ENCODE peak calls at places on chromosomes 7 and 10, in nine cellular contexts. W, A, I, C, Y, M, Q, L and N are unnamed samples.

GRCh38 chr7:84042110-84042539 is 152.5 kb downstream of the SEMA3A start:
- DNase-seq in C (no peak), W (no peak), A (no peak), Y (no peak), M (peak; percentile 26), I (no peak), L (peak; percentile 68), Q (peak; percentile 71), N (no peak)

GRCh38 chr7:84274029-84274638 is 79.5 kb upstream of the SEMA3A start:
- DNase-seq in M (peak; percentile 30), W (no peak), I (no peak), C (no peak), Q (no peak), Y (no peak), A (no peak), L (no peak), N (no peak)

GRCh38 chr10:17965649-17966048 is 13.9 kb downstream of the SLC39A12 start:
- DNase-seq in I (no peak), Y (no peak), W (no peak), Q (no peak), C (no peak), A (no peak), L (no peak), M (no peak), N (no peak)

GRCh38 chr10:26290236-26290635 is 73.7 kb downstream of the GAD2 start:
- DNase-seq in Y (no peak), L (no peak), W (no peak), M (no peak), A (no peak), Q (no peak), C (no peak), I (no peak), N (no peak)

GRCh38 chr7:29035044-29035740 is 77.1 kb upstream of the TRIL start:
- DNase-seq in L (peak; percentile 93), I (no peak), Q (peak; percentile 42), M (no peak), C (no peak), Y (peak; percentile 28), A (no peak), W (peak; percentile 82), N (no peak)

GRCh38 chr7:25206765-25207164 is 21.5 kb downstream of the NPVF start:
- DNase-seq in I (no peak), L (no peak), A (no peak), M (no peak), Q (no peak), Y (no peak), W (no peak), C (no peak), N (no peak)

GRCh38 chr7:50265968-50266694 is 38.4 kb upstream of the IKZF1 start:
- DNase-seq in Y (no peak), A (no peak), W (no peak), L (no peak), C (no peak), Q (no peak), M (no peak), I (no peak), N (no peak)

GRCh38 chr7:31735991-31736982 is 49.3 kb downstream of the PPP1R17 start:
- DNase-seq in A (peak; percentile 50), Y (no peak), L (peak; percentile 69), M (peak; percentile 55), I (peak; percentile 25), C (peak; percentile 50), W (peak; percentile 74), Q (peak; percentile 38), N (peak; percentile 44)

GRCh38 chr10:7085913-7086589 is 324.8 kb downstream of the SFMBT2 start:
- DNase-seq in C (no peak), W (peak; percentile 5), I (no peak), Y (no peak), L (peak; percentile 4), Q (no peak), M (no peak), A (no peak), N (no peak)